ENCODE peak calls at places on chromosomes 5 and 9, in five cellular contexts. D is A549, T is GM12878, H is K562, F is HepG2. S is an unnamed sample.

GRCh38 chr9:112097712-112098688 is 77.1 kb downstream of the SUSD1 start:
- DNase-seq in T (no peak), H (peak), D (peak), F (peak), S (peak)

GRCh38 chr5:112419050-112419595 is at the start of gene EPB41L4A:
- DNase-seq in F (no peak), H (no peak), D (peak), T (no peak), S (no peak)

GRCh38 chr5:82306151-82306550 is 28.0 kb upstream of the RPS23 start:
- DNase-seq in T (no peak), D (no peak), F (no peak), H (no peak), S (no peak)

GRCh38 chr5:133709074-133709676 is 96.8 kb upstream of the FSTL4 start:
- DNase-seq in F (no peak), D (no peak), H (no peak), T (no peak), S (no peak)

GRCh38 chr5:96259211-96259772 is 173.8 kb downstream of the PCSK1 start:
- DNase-seq in H (no peak), T (peak), D (peak), F (peak), S (peak)

GRCh38 chr5:39513236-39513635 is 88.5 kb upstream of the DAB2 start:
- DNase-seq in H (no peak), T (no peak), D (no peak), F (peak), S (no peak)

GRCh38 chr9:133828338-133828997 is 90.3 kb upstream of the SARDH start:
- DNase-seq in H (no peak), T (no peak), F (no peak), D (no peak), S (no peak)

GRCh38 chr5:113205323-113205722 is 228.7 kb downstream of the DCP2 start:
- DNase-seq in D (no peak), F (peak), H (no peak), T (no peak), S (peak)

GRCh38 chr5:176530983-176531901 is 6.0 kb downstream of the RNF44 start:
- DNase-seq in F (no peak), D (no peak), T (no peak), H (no peak), S (no peak)

GRCh38 chr5:63613430-63613829 is 348.8 kb downstream of the HTR1A start:
- DNase-seq in F (no peak), T (no peak), H (no peak), D (no peak), S (no peak)
- TF ChIP-seq MYC in F (no peak), T (no peak), H (no peak), D (no peak), S (no peak)

GRCh38 chr9:124453586-124454191 is 3.4 kb downstream of the ADGRD2 start:
- DNase-seq in D (peak), H (peak), F (no peak), T (no peak), S (no peak)
- TF ChIP-seq MYC in D (no peak), H (no peak), F (no peak), T (no peak), S (no peak)

DNA sequence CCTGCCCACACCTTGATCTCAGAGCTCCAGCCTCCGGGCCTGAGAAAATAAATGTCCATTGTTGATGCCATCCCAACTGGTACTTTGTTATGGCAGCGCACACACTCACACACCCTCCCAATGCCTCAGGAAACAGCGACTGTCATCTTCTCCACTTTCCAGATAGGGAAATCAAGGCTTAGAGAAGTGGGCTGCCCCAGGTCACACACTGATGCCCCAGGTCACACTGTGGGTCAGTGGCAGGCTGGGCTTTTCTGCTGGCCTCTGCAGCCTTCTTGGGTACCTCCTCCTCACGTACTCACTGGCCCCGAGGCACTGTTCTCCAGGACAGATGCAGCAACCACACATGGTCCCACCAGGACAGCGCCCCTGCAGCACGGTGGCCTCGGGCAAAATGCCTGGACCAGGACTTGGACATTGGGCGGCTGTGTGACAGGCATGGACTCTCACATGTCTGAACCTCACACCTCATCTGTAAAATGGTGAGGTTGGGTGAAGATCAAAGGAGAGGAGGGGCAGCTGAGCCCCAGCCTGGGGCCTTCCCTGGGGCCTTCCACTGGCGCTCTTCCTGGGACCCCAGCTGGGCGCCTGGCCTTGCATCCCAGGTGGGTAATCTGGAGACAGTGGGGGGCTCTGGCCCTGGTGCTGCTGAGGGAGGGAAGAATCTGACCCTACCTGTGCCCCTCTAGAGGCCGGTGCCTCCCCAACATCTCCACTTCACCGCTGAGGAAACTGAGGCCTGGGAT is 156.0 kb downstream of the COL23A1 start:
- DNase-seq in H (no peak), F (no peak), T (no peak), D (no peak), S (no peak)
- TF ChIP-seq MYC in H (no peak), F (no peak), T (no peak), D (no peak), S (no peak)

DNA sequence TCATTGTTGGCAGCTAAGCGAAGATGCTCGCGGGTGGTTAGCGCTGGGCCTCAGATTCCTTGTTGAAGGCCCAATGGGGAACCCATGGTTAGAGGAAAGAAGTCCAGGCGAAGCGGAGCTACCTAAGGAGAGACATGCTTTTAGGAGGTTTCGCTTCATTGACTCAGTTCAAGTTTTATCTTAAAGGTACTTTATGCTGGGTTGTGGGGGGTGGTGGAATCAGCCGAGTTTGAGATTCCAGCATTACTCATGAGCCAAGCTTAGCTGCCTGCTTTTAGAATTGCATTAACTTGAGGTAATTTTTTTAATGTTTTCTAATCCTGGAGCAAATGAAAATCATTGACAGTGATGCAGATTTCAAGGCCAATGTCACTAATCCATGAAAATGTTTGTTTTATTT is 16.1 kb downstream of the MEGF10 start:
- DNase-seq in T (no peak), D (no peak), F (no peak), H (no peak), S (no peak)
- TF ChIP-seq MYC in T (no peak), D (no peak), F (no peak), H (no peak), S (no peak)

GRCh38 chr5:154595662-154596061 is 117.6 kb upstream of the HAND1 start:
- DNase-seq in T (no peak), D (no peak), H (no peak), F (no peak), S (no peak)

GRCh38 chr5:154601014-154601413 is 123.0 kb upstream of the HAND1 start:
- DNase-seq in D (no peak), T (no peak), H (no peak), F (no peak), S (no peak)

GRCh38 chr5:154593091-154593490 is 115.1 kb upstream of the HAND1 start:
- DNase-seq in H (no peak), F (no peak), D (no peak), T (no peak), S (no peak)

GRCh38 chr5:154603011-154603410 is 125.0 kb upstream of the HAND1 start:
- DNase-seq in F (no peak), T (no peak), D (no peak), H (no peak), S (no peak)

DNA sequence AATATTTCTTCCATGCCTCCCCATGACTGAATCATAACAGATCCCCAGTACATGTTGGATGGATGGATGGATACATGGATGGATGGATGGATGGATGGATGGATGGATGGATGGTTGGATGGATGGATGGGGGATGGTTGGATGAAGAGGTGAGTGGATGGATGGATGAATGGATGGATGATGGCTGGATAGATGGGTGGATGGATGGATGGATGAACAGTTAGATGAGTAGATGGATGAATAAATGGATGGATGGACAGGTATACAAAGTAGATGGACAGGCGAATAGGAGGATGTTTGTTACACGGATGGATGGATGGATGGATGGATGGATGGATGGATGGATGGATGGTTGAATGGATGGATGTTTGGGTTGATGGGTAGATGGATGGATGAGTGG is 120.0 kb upstream of the HAND1 start:
- DNase-seq in F (no peak), D (no peak), H (no peak), T (no peak), S (no peak)
- TF ChIP-seq MYC in F (no peak), D (no peak), H (no peak), T (no peak), S (no peak)

DNA sequence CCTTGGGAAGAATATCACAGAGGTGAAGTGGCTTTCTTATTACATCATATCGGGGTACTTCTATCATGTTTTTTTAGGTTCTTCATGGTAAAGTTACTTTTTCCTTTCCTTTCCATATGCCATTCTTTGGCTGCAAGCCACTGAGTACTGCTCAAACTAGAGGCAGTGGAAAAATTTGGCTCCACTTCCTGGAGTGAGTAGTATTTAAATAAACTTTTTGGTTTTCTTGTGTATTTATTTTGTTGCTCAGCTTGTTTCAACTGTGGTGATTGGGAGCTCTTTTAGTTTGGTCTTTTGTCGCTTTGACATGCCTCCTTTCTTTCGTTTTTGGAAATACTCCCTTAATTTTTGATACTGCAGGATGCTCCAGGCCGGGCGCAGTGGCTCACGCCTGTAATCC is 69.8 kb downstream of the WDR70 start:
- DNase-seq in D (no peak), H (no peak), F (no peak), T (no peak), S (no peak)
- TF ChIP-seq MYC in D (no peak), H (no peak), F (no peak), T (no peak), S (no peak)